ENCODE peak calls at places on chromosome 18, in five cellular contexts. One of them, this sample, is unnamed.

GRCh38 chr18:22604390-22604985 is 186.8 kb upstream of the CTAGE1 start:
- DNase-seq in H1: no peak
- DNase-seq in K562: no peak
- DNase-seq in HCT116: no peak
- DNase-seq in HepG2: no peak
- DNase-seq in this sample: no peak

GRCh38 chr18:44513233-44513632 is 167.5 kb upstream of the SETBP1 start:
- DNase-seq in K562: no peak
- DNase-seq in HCT116: no peak
- DNase-seq in H1: no peak
- DNase-seq in HepG2: no peak
- DNase-seq in this sample: no peak

GRCh38 chr18:63775166-63775730 is at the start of gene SERPINB7:
- DNase-seq in H1: no peak
- DNase-seq in HepG2: no peak
- DNase-seq in HCT116: peak
- DNase-seq in K562: no peak
- DNase-seq in this sample: no peak

GRCh38 chr18:27605107-27605834 is 420.2 kb upstream of the CHST9 start:
- DNase-seq in H1: peak
- DNase-seq in K562: peak
- DNase-seq in HCT116: peak
- DNase-seq in HepG2: peak
- DNase-seq in this sample: peak

GRCh38 chr18:39481281-39481680 is 1915.7 kb upstream of the CELF4 start:
- DNase-seq in HCT116: no peak
- DNase-seq in HepG2: no peak
- DNase-seq in H1: no peak
- DNase-seq in K562: no peak
- DNase-seq in this sample: no peak

GRCh38 chr18:7601249-7601620 is 34.1 kb downstream of the PTPRM start:
- DNase-seq in K562: no peak
- DNase-seq in HepG2: no peak
- DNase-seq in HCT116: no peak
- DNase-seq in H1: no peak
- DNase-seq in this sample: peak

GRCh38 chr18:42534313-42534712 is 579.3 kb downstream of the PIK3C3 start:
- DNase-seq in H1: no peak
- DNase-seq in HepG2: no peak
- DNase-seq in HCT116: no peak
- DNase-seq in K562: no peak
- DNase-seq in this sample: no peak

GRCh38 chr18:63098014-63098981 is 221.3 kb downstream of the BCL2 start:
- DNase-seq in K562: no peak
- DNase-seq in H1: no peak
- DNase-seq in HepG2: no peak
- DNase-seq in HCT116: no peak
- DNase-seq in this sample: no peak

GRCh38 chr18:79791141-79791972 is 6.4 kb upstream of the KCNG2 start:
- DNase-seq in H1: no peak
- DNase-seq in K562: no peak
- DNase-seq in HepG2: peak
- DNase-seq in HCT116: no peak
- DNase-seq in this sample: no peak

GRCh38 chr18:58052960-58053359 is 8.9 kb downstream of the NEDD4L start:
- DNase-seq in K562: no peak
- DNase-seq in HCT116: no peak
- DNase-seq in HepG2: no peak
- DNase-seq in H1: no peak
- DNase-seq in this sample: no peak

GRCh38 chr18:50578030-50578429 is 18.1 kb downstream of the MAPK4 start:
- DNase-seq in HCT116: no peak
- DNase-seq in HepG2: no peak
- DNase-seq in H1: no peak
- DNase-seq in K562: no peak
- DNase-seq in this sample: no peak

GRCh38 chr18:23847321-23847986 is 158.2 kb downstream of the LAMA3 start:
- DNase-seq in HCT116: no peak
- DNase-seq in K562: no peak
- DNase-seq in HepG2: peak
- DNase-seq in H1: no peak
- DNase-seq in this sample: no peak

GRCh38 chr18:76588591-76589303 is 93.7 kb upstream of the ZNF516 start:
- DNase-seq in K562: no peak
- DNase-seq in HepG2: no peak
- DNase-seq in HCT116: no peak
- DNase-seq in H1: peak
- DNase-seq in this sample: no peak

GRCh38 chr18:21257383-21257782 is 15.4 kb downstream of the GREB1L start:
- DNase-seq in K562: no peak
- DNase-seq in HCT116: no peak
- DNase-seq in H1: no peak
- DNase-seq in HepG2: peak
- DNase-seq in this sample: no peak

GRCh38 chr18:39406941-39407340 is 1841.3 kb upstream of the CELF4 start:
- DNase-seq in H1: no peak
- DNase-seq in K562: no peak
- DNase-seq in HCT116: no peak
- DNase-seq in HepG2: peak
- DNase-seq in this sample: no peak

GRCh38 chr18:61797691-61798590 is 94.9 kb downstream of the RNF152 start:
- DNase-seq in HCT116: no peak
- DNase-seq in H1: no peak
- DNase-seq in K562: no peak
- DNase-seq in HepG2: no peak
- DNase-seq in this sample: no peak

GRCh38 chr18:4384932-4385331 is 70.2 kb downstream of the DLGAP1 start:
- DNase-seq in H1: no peak
- DNase-seq in HepG2: no peak
- DNase-seq in K562: no peak
- DNase-seq in HCT116: no peak
- DNase-seq in this sample: no peak

GRCh38 chr18:21386523-21387240 is 144.7 kb downstream of the GREB1L start:
- DNase-seq in K562: no peak
- DNase-seq in HepG2: no peak
- DNase-seq in H1: no peak
- DNase-seq in HCT116: no peak
- DNase-seq in this sample: peak

GRCh38 chr18:35041752-35042379 is 653 bp downstream of the MAPRE2 start:
- DNase-seq in HCT116: no peak
- DNase-seq in HepG2: no peak
- DNase-seq in K562: peak
- DNase-seq in H1: no peak
- DNase-seq in this sample: no peak

GRCh38 chr18:78936251-78937005 is 43.2 kb upstream of the SALL3 start:
- DNase-seq in H1: no peak
- DNase-seq in K562: no peak
- DNase-seq in HepG2: no peak
- DNase-seq in HCT116: no peak
- DNase-seq in this sample: no peak

GRCh38 chr18:75135158-75135725 is 73.7 kb downstream of the PTGR3 start:
- DNase-seq in HCT116: no peak
- DNase-seq in HepG2: no peak
- DNase-seq in K562: no peak
- DNase-seq in H1: peak
- DNase-seq in this sample: no peak

GRCh38 chr18:61948196-61948800 is 55.5 kb upstream of the RNF152 start:
- DNase-seq in HCT116: no peak
- DNase-seq in K562: no peak
- DNase-seq in H1: no peak
- DNase-seq in HepG2: no peak
- DNase-seq in this sample: no peak

GRCh38 chr18:13566941-13567762 is 159.2 kb downstream of the FAM210A start:
- DNase-seq in HepG2: no peak
- DNase-seq in HCT116: no peak
- DNase-seq in H1: no peak
- DNase-seq in K562: no peak
- DNase-seq in this sample: no peak

GRCh38 chr18:22106536-22107292 is 62.7 kb upstream of the GATA6 start:
- DNase-seq in K562: no peak
- DNase-seq in HepG2: peak
- DNase-seq in H1: no peak
- DNase-seq in HCT116: no peak
- DNase-seq in this sample: no peak

GRCh38 chr18:79690071-79690470 is 10.5 kb downstream of the CTDP1 start:
- DNase-seq in HCT116: no peak
- DNase-seq in K562: no peak
- DNase-seq in HepG2: no peak
- DNase-seq in H1: no peak
- DNase-seq in this sample: no peak

GRCh38 chr18:76922107-76922506 is 99.8 kb downstream of the ZNF236 start:
- DNase-seq in H1: no peak
- DNase-seq in HCT116: peak
- DNase-seq in K562: peak
- DNase-seq in HepG2: peak
- DNase-seq in this sample: peak

GRCh38 chr18:63265322-63265721 is 54.2 kb downstream of the BCL2 start:
- DNase-seq in HepG2: no peak
- DNase-seq in K562: no peak
- DNase-seq in H1: no peak
- DNase-seq in HCT116: no peak
- DNase-seq in this sample: no peak

GRCh38 chr18:23738151-23738550 is 48.9 kb downstream of the LAMA3 start:
- DNase-seq in H1: no peak
- DNase-seq in HCT116: no peak
- DNase-seq in HepG2: no peak
- DNase-seq in K562: no peak
- DNase-seq in this sample: no peak

GRCh38 chr18:79871481-79872091 is 73.8 kb downstream of the KCNG2 start:
- DNase-seq in HepG2: no peak
- DNase-seq in H1: no peak
- DNase-seq in HCT116: no peak
- DNase-seq in K562: no peak
- DNase-seq in this sample: no peak

GRCh38 chr18:22723221-22723620 is 209.9 kb upstream of the RBBP8 start:
- DNase-seq in K562: no peak
- DNase-seq in H1: no peak
- DNase-seq in HCT116: no peak
- DNase-seq in HepG2: no peak
- DNase-seq in this sample: no peak

GRCh38 chr18:26317353-26317865 is 91.2 kb downstream of the TAF4B start:
- DNase-seq in HCT116: no peak
- DNase-seq in H1: no peak
- DNase-seq in HepG2: peak
- DNase-seq in K562: no peak
- DNase-seq in this sample: no peak

GRCh38 chr18:13353424-13353823 is 134.9 kb downstream of the LDLRAD4 start:
- DNase-seq in HCT116: no peak
- DNase-seq in H1: no peak
- DNase-seq in HepG2: no peak
- DNase-seq in K562: no peak
- DNase-seq in this sample: no peak

GRCh38 chr18:34990571-34990970 is 50.6 kb upstream of the MAPRE2 start:
- DNase-seq in HepG2: no peak
- DNase-seq in H1: no peak
- DNase-seq in HCT116: no peak
- DNase-seq in K562: no peak
- DNase-seq in this sample: no peak

GRCh38 chr18:77207540-77207939 is 42.1 kb upstream of the GALR1 start:
- DNase-seq in HepG2: peak
- DNase-seq in HCT116: peak
- DNase-seq in K562: no peak
- DNase-seq in H1: no peak
- DNase-seq in this sample: peak

GRCh38 chr18:78692105-78692504 is 287.5 kb upstream of the SALL3 start:
- DNase-seq in K562: no peak
- DNase-seq in HepG2: no peak
- DNase-seq in H1: no peak
- DNase-seq in HCT116: no peak
- DNase-seq in this sample: no peak

GRCh38 chr18:29531746-29532145 is 1354.8 kb upstream of the CDH2 start:
- DNase-seq in HCT116: no peak
- DNase-seq in H1: no peak
- DNase-seq in K562: no peak
- DNase-seq in HepG2: no peak
- DNase-seq in this sample: no peak

GRCh38 chr18:70169747-70170146 is 35.7 kb downstream of the RTTN start:
- DNase-seq in HCT116: no peak
- DNase-seq in K562: no peak
- DNase-seq in H1: no peak
- DNase-seq in HepG2: no peak
- DNase-seq in this sample: no peak

GRCh38 chr18:60053747-60054304 is 154.0 kb downstream of the PMAIP1 start:
- DNase-seq in HepG2: peak
- DNase-seq in K562: peak
- DNase-seq in HCT116: peak
- DNase-seq in H1: no peak
- DNase-seq in this sample: no peak
- TF ChIP-seq ATF3 in HepG2: no peak
- TF ChIP-seq ATF3 in K562: peak
- TF ChIP-seq ATF3 in HCT116: peak
- TF ChIP-seq ATF3 in H1: no peak
- TF ChIP-seq ATF3 in this sample: no peak

DNA sequence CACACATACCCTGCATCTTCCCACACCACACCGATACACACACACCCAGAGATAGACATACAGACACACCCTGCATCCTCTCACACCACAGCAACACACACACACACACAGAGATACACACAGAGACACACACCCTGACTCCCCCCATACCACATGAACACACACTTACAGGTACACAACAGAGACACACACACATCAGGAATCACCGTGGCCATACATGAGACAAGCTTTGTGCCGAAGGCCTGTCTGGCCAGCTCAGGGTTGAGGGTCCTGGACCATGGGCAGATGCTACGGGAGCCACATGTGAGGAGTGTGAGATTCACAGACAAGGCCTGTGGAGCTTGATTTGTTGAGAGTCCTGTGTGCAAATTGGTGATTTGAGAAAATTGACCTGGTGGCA is 15.6 kb downstream of the IMPA2 start:
- DNase-seq in H1: no peak
- DNase-seq in HCT116: no peak
- DNase-seq in HepG2: no peak
- DNase-seq in K562: no peak
- DNase-seq in this sample: no peak
- TF ChIP-seq ATF3 in H1: no peak
- TF ChIP-seq ATF3 in HCT116: no peak
- TF ChIP-seq ATF3 in HepG2: no peak
- TF ChIP-seq ATF3 in K562: no peak
- TF ChIP-seq ATF3 in this sample: no peak

DNA sequence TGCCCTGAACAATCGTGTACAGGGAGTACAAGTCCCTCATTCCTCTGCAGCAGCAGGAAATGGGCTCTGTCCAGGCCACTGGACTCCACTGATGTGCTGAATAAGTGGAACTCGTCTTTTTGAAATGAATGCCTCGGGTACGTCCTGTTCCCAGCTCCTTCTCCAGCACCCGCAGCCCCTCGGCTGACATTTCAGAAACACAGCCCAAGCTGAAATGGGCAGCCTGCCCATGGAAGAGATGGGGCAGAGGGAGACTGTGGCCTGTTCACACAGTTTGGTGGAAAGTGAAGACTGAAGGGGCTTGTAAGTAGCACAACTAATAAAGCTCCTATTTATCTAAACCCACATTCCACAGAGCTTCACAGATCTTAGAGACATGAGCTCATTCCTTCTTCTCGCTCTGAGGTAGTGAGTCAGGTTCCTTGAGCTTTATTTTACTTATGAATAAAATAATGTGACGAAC is 498.6 kb downstream of the TXNL1 start:
- DNase-seq in K562: no peak
- DNase-seq in H1: no peak
- DNase-seq in HepG2: no peak
- DNase-seq in HCT116: no peak
- DNase-seq in this sample: no peak
- TF ChIP-seq ATF3 in K562: no peak
- TF ChIP-seq ATF3 in H1: no peak
- TF ChIP-seq ATF3 in HepG2: no peak
- TF ChIP-seq ATF3 in HCT116: no peak
- TF ChIP-seq ATF3 in this sample: no peak

GRCh38 chr18:3279201-3280185 is 17.6 kb downstream of the MYL12B start:
- DNase-seq in H1: no peak
- DNase-seq in HepG2: no peak
- DNase-seq in K562: no peak
- DNase-seq in HCT116: no peak
- DNase-seq in this sample: no peak
- TF ChIP-seq ATF3 in H1: no peak
- TF ChIP-seq ATF3 in HepG2: no peak
- TF ChIP-seq ATF3 in K562: no peak
- TF ChIP-seq ATF3 in HCT116: no peak
- TF ChIP-seq ATF3 in this sample: no peak